ENCODE peak calls at places on chromosomes 12 and 14, in five cellular contexts. One of them, this sample, is unnamed.

GRCh38 chr14:31270196-31270772 is 62.7 kb upstream of the HECTD1 start:
- DNase-seq in amygdala: no peak
- DNase-seq in endothelial cell: no peak
- DNase-seq in GM04504: no peak
- DNase-seq in non-pigmented ciliary epithelial cell: no peak
- DNase-seq in this sample: no peak

GRCh38 chr12:24960222-24960855 is 11.4 kb upstream of the BCAT1 start:
- DNase-seq in amygdala: no peak
- DNase-seq in endothelial cell: peak
- DNase-seq in GM04504: no peak
- DNase-seq in non-pigmented ciliary epithelial cell: no peak
- DNase-seq in this sample: no peak

GRCh38 chr12:27652174-27652763 is 44.0 kb upstream of the REP15 start:
- DNase-seq in amygdala: peak
- DNase-seq in endothelial cell: peak
- DNase-seq in GM04504: peak
- DNase-seq in non-pigmented ciliary epithelial cell: peak
- DNase-seq in this sample: no peak

GRCh38 chr12:22802883-22803640 is 178.1 kb downstream of the ETNK1 start:
- DNase-seq in amygdala: no peak
- DNase-seq in endothelial cell: no peak
- DNase-seq in GM04504: no peak
- DNase-seq in non-pigmented ciliary epithelial cell: no peak
- DNase-seq in this sample: no peak

GRCh38 chr12:90741611-90742010 is 213.4 kb downstream of the CCER1 start:
- DNase-seq in amygdala: no peak
- DNase-seq in endothelial cell: no peak
- DNase-seq in GM04504: peak
- DNase-seq in non-pigmented ciliary epithelial cell: no peak
- DNase-seq in this sample: no peak

GRCh38 chr14:69615471-69616407 is 4.3 kb downstream of the SUSD6 start:
- DNase-seq in amygdala: peak
- DNase-seq in endothelial cell: no peak
- DNase-seq in GM04504: peak
- DNase-seq in non-pigmented ciliary epithelial cell: peak
- DNase-seq in this sample: no peak

GRCh38 chr12:68042212-68042699 is 53.0 kb downstream of the IFNG-AS1 start:
- DNase-seq in amygdala: no peak
- DNase-seq in endothelial cell: no peak
- DNase-seq in GM04504: no peak
- DNase-seq in non-pigmented ciliary epithelial cell: no peak
- DNase-seq in this sample: no peak

GRCh38 chr12:100403446-100403845 is 46.6 kb downstream of the SLC17A8 start:
- DNase-seq in amygdala: no peak
- DNase-seq in endothelial cell: no peak
- DNase-seq in GM04504: no peak
- DNase-seq in non-pigmented ciliary epithelial cell: peak
- DNase-seq in this sample: no peak

GRCh38 chr12:115204957-115205754 is 521.2 kb upstream of the TBX3 start:
- DNase-seq in amygdala: no peak
- DNase-seq in endothelial cell: no peak
- DNase-seq in GM04504: no peak
- DNase-seq in non-pigmented ciliary epithelial cell: peak
- DNase-seq in this sample: no peak

GRCh38 chr14:61034416-61035100 is 53.5 kb downstream of the SLC38A6 start:
- DNase-seq in amygdala: no peak
- DNase-seq in endothelial cell: no peak
- DNase-seq in GM04504: no peak
- DNase-seq in non-pigmented ciliary epithelial cell: no peak
- DNase-seq in this sample: no peak

GRCh38 chr12:52148541-52149181 is 43.2 kb downstream of the KRT80 start:
- DNase-seq in amygdala: no peak
- DNase-seq in endothelial cell: no peak
- DNase-seq in GM04504: no peak
- DNase-seq in non-pigmented ciliary epithelial cell: no peak
- DNase-seq in this sample: no peak

GRCh38 chr12:5034605-5035004 is 9.1 kb upstream of the KCNA5 start:
- DNase-seq in amygdala: no peak
- DNase-seq in endothelial cell: no peak
- DNase-seq in GM04504: no peak
- DNase-seq in non-pigmented ciliary epithelial cell: no peak
- DNase-seq in this sample: no peak

GRCh38 chr12:3601466-3602150 is 110.6 kb downstream of the PRMT8 start:
- DNase-seq in amygdala: no peak
- DNase-seq in endothelial cell: no peak
- DNase-seq in GM04504: no peak
- DNase-seq in non-pigmented ciliary epithelial cell: no peak
- DNase-seq in this sample: no peak

GRCh38 chr12:107092669-107093546 is 441 bp downstream of the CRY1 start:
- DNase-seq in amygdala: peak
- DNase-seq in endothelial cell: peak
- DNase-seq in GM04504: no peak
- DNase-seq in non-pigmented ciliary epithelial cell: no peak
- DNase-seq in this sample: peak

GRCh38 chr12:104073699-104074098 is 9.4 kb downstream of the HCFC2 start:
- DNase-seq in amygdala: no peak
- DNase-seq in endothelial cell: no peak
- DNase-seq in GM04504: no peak
- DNase-seq in non-pigmented ciliary epithelial cell: no peak
- DNase-seq in this sample: no peak

GRCh38 chr14:99944241-99944651 is 121.0 kb upstream of the EVL start:
- DNase-seq in amygdala: no peak
- DNase-seq in endothelial cell: no peak
- DNase-seq in GM04504: no peak
- DNase-seq in non-pigmented ciliary epithelial cell: no peak
- DNase-seq in this sample: no peak

GRCh38 chr14:97538749-97539388 is 741.7 kb downstream of the VRK1 start:
- DNase-seq in amygdala: no peak
- DNase-seq in endothelial cell: no peak
- DNase-seq in GM04504: no peak
- DNase-seq in non-pigmented ciliary epithelial cell: no peak
- DNase-seq in this sample: peak

GRCh38 chr12:53220857-53221202 is 11.2 kb downstream of the RARG start:
- DNase-seq in amygdala: peak
- DNase-seq in endothelial cell: peak
- DNase-seq in GM04504: peak
- DNase-seq in non-pigmented ciliary epithelial cell: peak
- DNase-seq in this sample: no peak

GRCh38 chr14:28759056-28759657 is 7.4 kb upstream of the FOXG1 start:
- DNase-seq in amygdala: no peak
- DNase-seq in endothelial cell: no peak
- DNase-seq in GM04504: no peak
- DNase-seq in non-pigmented ciliary epithelial cell: no peak
- DNase-seq in this sample: no peak

This sample was measured in nucleus accumbens.